ENCODE peak calls at places on chromosomes 1 and 21, in four cellular contexts. O, W, K and C are unnamed samples.

GRCh38 chr1:160117709-160118183 is 2.2 kb downstream of the ATP1A2 start:
- DNase-seq in O (no peak), W (no peak), K (no peak), C (no peak)

GRCh38 chr21:29367335-29367734 is 68.6 kb downstream of the BACH1 start:
- DNase-seq in O (no peak), W (no peak), K (no peak), C (no peak)

GRCh38 chr1:205316179-205316578 is 5.4 kb downstream of the NUAK2 start:
- DNase-seq in O (no peak), W (no peak), K (no peak), C (no peak)

GRCh38 chr1:7515175-7515574 is 255.9 kb upstream of the VAMP3 start:
- DNase-seq in O (no peak), W (no peak), K (no peak), C (no peak)

GRCh38 chr21:44397431-44398031 is 44.1 kb downstream of the TRPM2 start:
- DNase-seq in O (no peak), W (no peak), K (no peak), C (no peak)

GRCh38 chr1:27885114-27885528 is 12.8 kb downstream of the THEMIS2 start:
- DNase-seq in O (no peak), W (no peak), K (no peak), C (no peak)

GRCh38 chr1:154741327-154741726 is 128.8 kb downstream of the KCNN3 start:
- DNase-seq in O (no peak), W (no peak), K (no peak), C (no peak)

GRCh38 chr1:180156631-180157091 is 2.0 kb downstream of the QSOX1 start:
- DNase-seq in O (no peak), W (no peak), K (peak), C (no peak)

GRCh38 chr1:28085129-28085528 is 3.3 kb downstream of the EYA3 start:
- DNase-seq in O (no peak), W (peak), K (no peak), C (no peak)

GRCh38 chr1:244836135-244836521 is 670 bp downstream of the COX20 start:
- DNase-seq in O (peak), W (peak), K (peak), C (peak)

GRCh38 chr1:67970088-67970487 is 80.3 kb downstream of the DIRAS3 start:
- DNase-seq in O (no peak), W (no peak), K (peak), C (peak)

GRCh38 chr1:189205863-189206262 is 1271.8 kb downstream of the BRINP3 start:
- DNase-seq in O (no peak), W (no peak), K (no peak), C (no peak)

GRCh38 chr21:23811802-23812201 is 1795.5 kb downstream of the MRPL39 start:
- DNase-seq in O (no peak), W (no peak), K (no peak), C (no peak)

GRCh38 chr21:46184625-46185555 is 631 bp upstream of the SPATC1L start:
- DNase-seq in O (no peak), W (peak), K (peak), C (peak)

GRCh38 chr1:67460648-67461500 is 30.7 kb upstream of the SERBP1 start:
- DNase-seq in O (no peak), W (no peak), K (peak), C (peak)

GRCh38 chr1:53542551-53542950 is 83.4 kb downstream of the DMRTB1 start:
- DNase-seq in O (no peak), W (no peak), K (no peak), C (no peak)

GRCh38 chr1:16418823-16419425 is 18.3 kb downstream of the SPATA21 start:
- DNase-seq in O (no peak), W (no peak), K (no peak), C (no peak)

GRCh38 chr1:205950280-205950679 is 7.0 kb upstream of the SLC26A9 start:
- DNase-seq in O (no peak), W (no peak), K (peak), C (no peak)

GRCh38 chr1:62720946-62721554 is 32.9 kb upstream of the DOCK7 start:
- DNase-seq in O (no peak), W (no peak), K (no peak), C (no peak)

GRCh38 chr1:184691719-184692324 is 62.8 kb downstream of the EDEM3 start:
- DNase-seq in O (peak), W (peak), K (peak), C (no peak)

GRCh38 chr1:54312874-54313316 is 93.3 kb downstream of the SSBP3 start:
- DNase-seq in O (no peak), W (no peak), K (no peak), C (no peak)

GRCh38 chr1:226110249-226111108 is 48.0 kb downstream of the H3-3A start:
- DNase-seq in O (peak), W (peak), K (peak), C (peak)

GRCh38 chr1:54977938-54978337 is 2.5 kb upstream of the TMEM61 start:
- DNase-seq in O (no peak), W (no peak), K (peak), C (no peak)

GRCh38 chr1:160068231-160068630 is 1.7 kb downstream of the KCNJ10 start:
- DNase-seq in O (no peak), W (no peak), K (no peak), C (no peak)

GRCh38 chr1:44016081-44016874 is 15.0 kb downstream of the SLC6A9 start:
- DNase-seq in O (no peak), W (no peak), K (no peak), C (no peak)

GRCh38 chr21:29340228-29340627 is 41.5 kb downstream of the BACH1 start:
- DNase-seq in O (no peak), W (no peak), K (no peak), C (no peak)

GRCh38 chr1:190665045-190665444 is 187.4 kb upstream of the BRINP3 start:
- DNase-seq in O (no peak), W (no peak), K (no peak), C (no peak)

GRCh38 chr1:155228096-155228427 is 19.6 kb downstream of the MTX1 start:
- DNase-seq in O (no peak), W (no peak), K (no peak), C (no peak)

GRCh38 chr1:28510350-28511223 is 4.7 kb downstream of the RCC1 start:
- DNase-seq in O (no peak), W (peak), K (peak), C (no peak)

GRCh38 chr1:37124501-37124900 is 90.2 kb upstream of the GRIK3 start:
- DNase-seq in O (no peak), W (no peak), K (no peak), C (no peak)

GRCh38 chr1:53733447-53733931 is 5.5 kb downstream of the GLIS1 start:
- DNase-seq in O (no peak), W (no peak), K (no peak), C (no peak)

GRCh38 chr21:19490481-19490880 is 1086.9 kb upstream of the TMPRSS15 start:
- DNase-seq in O (no peak), W (no peak), K (no peak), C (no peak)

GRCh38 chr1:82565546-82565945 is 764.8 kb downstream of the ADGRL2 start:
- DNase-seq in O (no peak), W (no peak), K (peak), C (peak)

GRCh38 chr1:226711976-226712778 is 26.9 kb downstream of the ITPKB start:
- DNase-seq in O (no peak), W (peak), K (no peak), C (no peak)

GRCh38 chr1:116927049-116927798 is 17.5 kb downstream of the PTGFRN start:
- DNase-seq in O (no peak), W (no peak), K (no peak), C (no peak)

GRCh38 chr1:201288007-201288406 is 4.7 kb downstream of the PKP1 start:
- DNase-seq in O (no peak), W (no peak), K (no peak), C (peak)
- H3K4me3 ChIP-seq in O (no peak), W (no peak), K (no peak), C (no peak)

GRCh38 chr1:65432918-65433317 is 12.4 kb downstream of the LEPR start:
- DNase-seq in O (no peak), W (no peak), K (no peak), C (no peak)

GRCh38 chr1:65429078-65429477 is 8.6 kb downstream of the LEPR start:
- DNase-seq in O (no peak), W (no peak), K (no peak), C (no peak)

GRCh38 chr1:65434255-65434654 is 13.8 kb downstream of the LEPR start:
- DNase-seq in O (no peak), W (no peak), K (no peak), C (no peak)

GRCh38 chr1:65429806-65430205 is 9.3 kb downstream of the LEPR start:
- DNase-seq in O (peak), W (no peak), K (peak), C (no peak)

GRCh38 chr1:65431111-65431705 is 10.7 kb downstream of the LEPR start:
- DNase-seq in O (no peak), W (peak), K (peak), C (no peak)
- H3K27ac ChIP-seq in O (peak), W (no peak), K (no peak), C (no peak)

DNA sequence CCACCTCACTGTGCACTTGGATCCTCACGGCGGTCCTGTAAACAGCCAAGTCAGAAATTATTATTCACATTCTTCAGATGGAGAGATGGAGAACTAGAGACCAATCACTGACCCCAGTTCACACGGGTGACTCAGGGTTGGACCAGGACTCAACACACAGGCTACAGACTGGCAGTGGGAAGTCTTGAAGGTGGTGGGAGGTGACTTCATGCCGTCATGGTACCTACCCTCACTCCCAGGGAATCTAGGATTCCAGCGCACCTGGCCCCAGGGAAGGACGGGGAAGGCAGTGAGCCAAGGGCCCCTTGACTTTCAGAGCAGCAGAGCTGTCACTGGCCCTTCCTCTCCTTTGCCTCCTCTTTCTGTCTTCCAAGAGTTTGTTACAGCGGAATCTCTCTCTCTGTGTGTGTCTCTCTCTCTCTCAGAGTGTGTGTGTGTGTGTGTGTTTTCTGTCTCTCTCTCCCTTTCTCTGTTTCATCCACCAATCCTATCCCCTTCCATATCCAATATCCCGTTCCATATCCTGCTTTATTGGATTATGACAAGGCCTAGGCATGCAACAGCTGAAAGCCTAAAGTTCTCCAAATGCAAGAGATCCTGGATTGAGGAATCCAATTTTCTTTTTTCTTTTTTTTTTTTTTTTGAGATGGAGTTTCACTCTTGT is 11.7 kb downstream of the OPTC start:
- DNase-seq in O (no peak), W (no peak), K (no peak), C (peak)
- H3K4me3 ChIP-seq in O (no peak), W (no peak), K (no peak), C (no peak)

GRCh38 chr1:78047131-78047530 is 1.4 kb downstream of the GIPC2 start:
- DNase-seq in O (no peak), W (no peak), K (no peak), C (no peak)
- H3K27ac ChIP-seq in O (no peak), W (no peak), K (no peak), C (no peak)

GRCh38 chr1:19710825-19711611 is 46.3 kb downstream of the HTR6 start:
- DNase-seq in O (no peak), W (no peak), K (no peak), C (no peak)
- H3K4me3 ChIP-seq in O (no peak), W (no peak), K (no peak), C (no peak)

DNA sequence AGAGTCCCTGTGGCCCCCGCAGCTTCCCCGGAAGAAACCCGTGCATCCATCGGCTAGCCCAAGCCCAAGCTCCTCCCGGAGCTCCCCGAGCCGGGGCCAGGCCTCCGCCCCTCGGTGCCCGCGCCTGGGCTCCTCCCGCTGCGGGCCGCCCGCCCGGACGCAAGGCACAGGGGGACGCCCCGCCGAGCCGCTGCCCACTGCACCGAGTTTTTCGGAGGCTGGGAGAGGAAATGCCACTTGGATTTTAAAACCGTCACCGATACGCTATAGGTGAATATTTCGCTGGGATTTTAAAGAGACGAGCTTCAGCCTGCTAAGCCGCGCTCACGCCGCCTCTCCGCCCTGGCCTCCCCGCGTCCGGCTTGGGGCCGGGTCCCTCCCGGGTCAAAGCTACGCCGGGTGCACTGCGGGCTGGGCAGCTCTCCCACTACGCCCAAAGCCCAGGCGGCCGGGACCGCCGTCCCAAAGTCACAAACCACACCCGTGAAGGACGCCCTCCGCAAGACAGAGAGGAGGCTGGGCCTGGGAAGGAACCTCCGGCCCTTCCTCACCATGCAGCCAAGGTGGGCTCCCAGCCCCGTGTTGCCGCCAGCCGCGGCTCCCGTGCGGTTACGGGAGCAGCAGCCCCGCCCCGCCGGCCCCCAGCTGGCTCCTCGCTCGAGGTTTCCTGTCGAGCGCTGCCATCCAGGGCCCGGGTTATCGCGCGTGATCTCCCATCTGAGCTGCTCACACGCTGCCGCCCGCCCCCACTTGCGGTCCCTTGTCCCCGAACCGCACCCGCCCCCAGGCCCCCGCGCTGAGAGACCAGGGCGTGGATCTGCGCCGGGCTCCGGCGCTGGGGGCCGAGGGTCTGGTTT is 63.2 kb downstream of the CD247 start:
- DNase-seq in O (peak), W (peak), K (peak), C (peak)
- H3K27ac ChIP-seq in O (peak), W (no peak), K (no peak), C (peak)

DNA sequence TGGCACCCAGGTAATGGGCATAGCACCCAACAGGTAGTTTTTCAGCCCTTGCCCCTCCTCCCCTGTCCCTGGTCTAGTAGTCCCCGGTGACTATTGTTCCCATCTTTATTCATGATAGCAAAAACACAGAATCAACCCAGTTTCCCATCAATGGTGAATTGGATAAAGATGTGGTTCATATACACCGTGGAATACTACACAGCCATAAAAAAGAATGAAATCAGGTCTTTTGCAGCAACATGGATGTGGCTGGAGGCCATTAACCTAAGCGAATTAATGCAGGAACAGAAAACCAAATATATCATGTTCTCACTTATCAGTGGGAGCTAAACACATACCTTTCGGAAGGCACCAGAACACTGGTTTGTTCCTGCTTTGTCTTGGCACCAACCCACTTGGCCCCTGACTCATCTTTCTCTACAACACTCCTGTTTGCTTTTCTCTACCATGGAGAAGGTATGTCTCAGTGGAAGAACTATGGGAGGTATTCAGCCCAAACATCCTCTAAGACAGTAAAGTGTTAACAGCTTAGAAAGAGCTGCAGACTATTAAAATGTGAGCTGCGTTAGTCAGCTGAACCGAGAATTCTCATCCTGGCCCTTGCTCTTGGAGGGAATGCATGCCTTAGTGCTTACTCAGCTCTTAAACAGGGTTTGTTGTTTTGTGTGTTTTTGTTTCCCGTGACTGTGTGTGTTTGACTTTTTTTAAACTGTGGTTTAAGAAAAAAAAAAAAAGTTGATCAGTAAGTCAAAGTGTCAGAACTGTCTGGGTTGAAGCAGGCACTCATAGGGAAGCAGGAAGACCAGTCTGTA is 203.0 kb downstream of the TOMM20 start:
- DNase-seq in O (peak), W (peak), K (peak), C (peak)
- H3K4me3 ChIP-seq in O (no peak), W (peak), K (no peak), C (no peak)

DNA sequence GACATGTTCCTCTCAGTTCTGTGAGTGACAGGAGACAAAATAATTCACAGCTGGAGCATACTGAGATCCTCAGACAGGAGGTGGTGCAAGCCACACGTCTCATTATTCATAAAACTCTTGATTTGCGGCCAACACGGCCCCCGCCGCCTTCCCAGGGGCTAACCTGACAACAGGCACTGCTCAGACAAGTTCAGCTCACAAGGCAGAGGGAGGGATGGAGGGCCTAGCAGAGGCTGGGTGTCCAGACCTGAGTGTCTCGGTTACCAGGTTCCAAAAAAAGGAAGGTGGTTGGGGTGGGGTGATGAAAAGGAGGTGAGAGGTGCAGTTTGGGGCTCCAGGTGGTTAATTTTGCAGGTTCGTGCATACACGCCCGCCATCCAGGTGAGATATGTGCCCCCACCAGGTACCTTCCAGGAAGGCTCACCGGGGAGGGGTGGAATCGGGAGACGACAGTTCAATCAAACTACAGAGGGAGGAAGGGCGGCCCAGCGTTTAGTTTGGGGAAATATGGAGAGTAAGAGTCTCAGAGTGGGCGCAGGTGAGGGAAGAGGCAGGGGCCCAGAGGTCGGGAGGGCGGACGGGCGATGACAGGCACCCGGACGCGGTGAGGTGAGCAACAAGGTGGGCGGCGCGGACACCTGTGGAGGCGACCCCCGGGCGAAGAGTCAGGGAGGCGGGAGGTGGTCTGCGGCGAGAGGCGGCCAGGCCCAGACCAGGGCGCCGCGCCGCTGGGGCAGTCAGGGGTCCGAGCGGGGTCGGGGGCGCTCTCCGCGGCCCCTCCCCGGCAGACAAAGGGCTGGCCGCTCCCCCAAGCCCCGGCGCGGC is 635 bp downstream of the CTNNBIP1 start:
- DNase-seq in O (no peak), W (peak), K (peak), C (no peak)
- H3K27ac ChIP-seq in O (peak), W (no peak), K (no peak), C (peak)

GRCh38 chr1:231885209-231885854 is 258.7 kb downstream of the DISC1 start:
- DNase-seq in O (no peak), W (no peak), K (peak), C (peak)
- H3K4me3 ChIP-seq in O (no peak), W (no peak), K (no peak), C (no peak)